ENCODE peak calls at places on chromosomes 12 and 14, in nine cellular contexts. U is heart right ventricle; P is HS-27A; M is stimulated activated naive B cell treated with anti-CD40 and anti-IgM and Interleukin-4, amounts not matched to agents 10 μg/mL and 1 μg/mL and 100 μg/mL, for 72 hours; K is fibroblast of lung; Y is kidney epithelial cell; W is posterior cingulate gyrus; G is putamen; B is GOT3. X is an unnamed sample.

GRCh38 chr12:56775638-56776037 is 12.5 kb downstream of the HSD17B6 start:
- DNase-seq in U (no peak), P (no peak), M (no peak), K (no peak), Y (no peak), W (no peak), G (no peak), B (no peak), X (no peak)

GRCh38 chr12:80551897-80552296 is 107.9 kb downstream of the PTPRQ start:
- DNase-seq in U (no peak), P (peak), M (no peak), K (peak), Y (peak), W (no peak), G (no peak), B (no peak), X (no peak)

GRCh38 chr14:96153003-96153402 is 51.6 kb upstream of the BDKRB2 start:
- DNase-seq in U (no peak), P (no peak), M (no peak), K (no peak), Y (no peak), W (no peak), G (no peak), B (no peak), X (no peak)

GRCh38 chr12:3281588-3282150 is 204.5 kb downstream of the TSPAN9 start:
- DNase-seq in U (no peak), P (no peak), M (peak), K (no peak), Y (no peak), W (no peak), G (no peak), B (no peak), X (no peak)

GRCh38 chr12:76790564-76791552 is 26.9 kb downstream of the ZDHHC17 start:
- DNase-seq in U (no peak), P (peak), M (no peak), K (no peak), Y (no peak), W (no peak), G (no peak), B (no peak), X (no peak)

GRCh38 chr12:104886418-104887401 is 71.4 kb downstream of the SLC41A2 start:
- DNase-seq in U (no peak), P (peak), M (no peak), K (peak), Y (no peak), W (no peak), G (no peak), B (no peak), X (no peak)

GRCh38 chr14:43803076-43803689 is 703.9 kb downstream of the FSCB start:
- DNase-seq in U (no peak), P (no peak), M (no peak), K (no peak), Y (no peak), W (no peak), G (no peak), B (no peak), X (no peak)

GRCh38 chr12:20549115-20549719 is 145.9 kb upstream of the SLCO1C1 start:
- DNase-seq in U (peak), P (peak), M (no peak), K (peak), Y (no peak), W (no peak), G (peak), B (no peak), X (no peak)

GRCh38 chr12:11701398-11701797 is 51.9 kb downstream of the ETV6 start:
- DNase-seq in U (no peak), P (no peak), M (no peak), K (no peak), Y (no peak), W (no peak), G (no peak), B (no peak), X (no peak)

GRCh38 chr12:4934651-4935050 is 24.9 kb downstream of the KCNA1 start:
- DNase-seq in U (no peak), P (no peak), M (no peak), K (peak), Y (no peak), W (no peak), G (no peak), B (no peak), X (no peak)

GRCh38 chr12:46891306-46891705 is 65.5 kb upstream of the SLC38A4 start:
- DNase-seq in U (no peak), P (no peak), M (no peak), K (peak), Y (no peak), W (no peak), G (no peak), B (no peak), X (no peak)

GRCh38 chr12:41189395-41190251 is 1.5 kb downstream of the PDZRN4 start:
- DNase-seq in U (no peak), P (no peak), M (no peak), K (no peak), Y (no peak), W (no peak), G (no peak), B (no peak), X (no peak)

GRCh38 chr12:40033260-40033649 is 72.6 kb downstream of the SLC2A13 start:
- DNase-seq in U (no peak), P (no peak), M (no peak), K (no peak), Y (no peak), W (no peak), G (no peak), B (no peak), X (no peak)

GRCh38 chr12:13559318-13559978 is 362.9 kb downstream of the EMP1 start:
- DNase-seq in U (no peak), P (no peak), M (no peak), K (no peak), Y (no peak), W (no peak), G (no peak), B (no peak), X (no peak)

GRCh38 chr12:16003460-16003859 is 92.3 kb downstream of the DERA start:
- DNase-seq in U (no peak), P (no peak), M (no peak), K (no peak), Y (no peak), W (no peak), G (no peak), B (no peak), X (no peak)

GRCh38 chr12:131831021-131831571 is 2.9 kb downstream of the MMP17 start:
- DNase-seq in U (no peak), P (no peak), M (peak), K (peak), Y (no peak), W (peak), G (peak), B (no peak), X (peak)

GRCh38 chr12:121798807-121799174 is 5.0 kb upstream of the SETD1B start:
- DNase-seq in U (no peak), P (no peak), M (no peak), K (no peak), Y (no peak), W (no peak), G (no peak), B (no peak), X (no peak)

GRCh38 chr12:6534914-6535696 is 788 bp downstream of the GAPDH start:
- DNase-seq in U (peak), P (peak), M (peak), K (peak), Y (no peak), W (peak), G (no peak), B (no peak), X (no peak)

GRCh38 chr12:19886805-19887105 is 447.5 kb downstream of the AEBP2 start:
- DNase-seq in U (no peak), P (no peak), M (no peak), K (peak), Y (no peak), W (no peak), G (no peak), B (no peak), X (no peak)

X was measured in head of caudate nucleus.